ENCODE peak calls at places on chromosomes 4 and X, in six cellular contexts. F is HCT116, H is PC-3, B is SK-N-SH, R is neuronal stem cell, G is astrocyte. O is an unnamed sample. For H3K9me3, the result is how much of the 10 kb centered on the place peaks cover.

GRCh38 chr4:24651266-24651665 is 66.9 kb upstream of the DHX15 start:
- DNase-seq in F (no peak), H (no peak), B (no peak), R (no peak), G (peak), O (no peak)

GRCh38 chr4:55468724-55469123 is 73.0 kb downstream of the TMEM165 start:
- DNase-seq in F (peak), H (peak), B (no peak), R (no peak), G (peak), O (no peak)

GRCh38 chr4:5789141-5789540 is 78.1 kb downstream of the EVC start:
- DNase-seq in F (no peak), H (no peak), B (no peak), R (no peak), G (no peak), O (no peak)

GRCh38 chr4:173827707-173828106 is 297.7 kb upstream of the HAND2 start:
- DNase-seq in F (peak), H (no peak), B (no peak), R (no peak), G (no peak), O (no peak)

GRCh38 chr4:148056879-148057278 is 325.0 kb downstream of the ARHGAP10 start:
- DNase-seq in F (peak), H (peak), B (no peak), R (no peak), G (peak), O (peak)

GRCh38 chr4:185016101-185016940 is 2.0 kb upstream of the HELT start:
- DNase-seq in F (no peak), H (no peak), B (no peak), R (no peak), G (no peak), O (no peak)

GRCh38 chrX:24282381-24283121 is 31.3 kb downstream of the SUPT20HL2 start:
- DNase-seq in F (no peak), H (no peak), B (no peak), R (no peak), G (no peak), O (no peak)

GRCh38 chrX:70026851-70027200 is 22.9 kb downstream of the AWAT2 start:
- DNase-seq in F (no peak), H (no peak), B (no peak), R (no peak), G (no peak), O (no peak)

GRCh38 chr4:2333916-2334644 is 72.2 kb upstream of the MXD4 start:
- DNase-seq in F (no peak), H (no peak), B (peak), R (no peak), G (no peak), O (peak)

GRCh38 chr4:151604238-151604637 is 156.6 kb downstream of the GATB start:
- DNase-seq in F (no peak), H (peak), B (peak), R (no peak), G (no peak), O (no peak)

GRCh38 chrX:96424007-96424406 is 260.6 kb upstream of the DIAPH2 start:
- DNase-seq in F (no peak), H (peak), B (no peak), R (no peak), G (no peak), O (no peak)

GRCh38 chrX:2848806-2849420 is 20.2 kb downstream of the GYG2 start:
- DNase-seq in F (no peak), H (peak), B (no peak), R (no peak), G (peak), O (peak)

GRCh38 chr4:5874811-5875465 is 17.9 kb downstream of the CRMP1 start:
- DNase-seq in F (no peak), H (peak), B (no peak), R (no peak), G (peak), O (no peak)

GRCh38 chr4:187547281-187547680 is 448.3 kb upstream of the ZFP42 start:
- DNase-seq in F (no peak), H (no peak), B (no peak), R (no peak), G (no peak), O (no peak)

GRCh38 chr4:41219421-41219950 is 5.1 kb upstream of the APBB2 start:
- DNase-seq in F (no peak), H (no peak), B (no peak), R (no peak), G (no peak), O (no peak)

GRCh38 chr4:24032371-24032989 is 142.6 kb upstream of the PPARGC1A start:
- DNase-seq in F (no peak), H (no peak), B (peak), R (no peak), G (no peak), O (no peak)

GRCh38 chr4:188714488-188714887 is 575.2 kb downstream of the TRIML1 start:
- DNase-seq in F (no peak), H (no peak), B (no peak), R (no peak), G (no peak), O (no peak)

GRCh38 chrX:70422886-70423336 is at the start of gene GDPD2:
- DNase-seq in F (no peak), H (peak), B (peak), R (peak), G (peak), O (no peak)

GRCh38 chr4:138216272-138216867 is 25.8 kb downstream of the SLC7A11 start:
- DNase-seq in F (no peak), H (no peak), B (no peak), R (no peak), G (no peak), O (no peak)

GRCh38 chr4:56727150-56727549 is 46.1 kb upstream of the HOPX start:
- DNase-seq in F (no peak), H (peak), B (no peak), R (no peak), G (no peak), O (peak)

GRCh38 chr4:140756292-140757219 is at the start of gene TBC1D9:
- DNase-seq in F (peak), H (peak), B (peak), R (peak), G (peak), O (peak)

GRCh38 chr4:10175626-10176025 is 59.0 kb upstream of the WDR1 start:
- DNase-seq in F (no peak), H (no peak), B (no peak), R (no peak), G (no peak), O (no peak)

GRCh38 chrX:57915680-57916079 is 5.4 kb upstream of the ZXDA start:
- DNase-seq in F (no peak), H (no peak), B (no peak), R (no peak), G (no peak), O (no peak)

GRCh38 chrX:57918750-57919436 is 8.6 kb upstream of the ZXDA start:
- DNase-seq in F (peak), H (peak), B (peak), R (no peak), G (no peak), O (no peak)
- H3K9me3 ChIP-seq in F (under half), H (under half), B (under half), R (under half), G (under half), O (under half)

DNA sequence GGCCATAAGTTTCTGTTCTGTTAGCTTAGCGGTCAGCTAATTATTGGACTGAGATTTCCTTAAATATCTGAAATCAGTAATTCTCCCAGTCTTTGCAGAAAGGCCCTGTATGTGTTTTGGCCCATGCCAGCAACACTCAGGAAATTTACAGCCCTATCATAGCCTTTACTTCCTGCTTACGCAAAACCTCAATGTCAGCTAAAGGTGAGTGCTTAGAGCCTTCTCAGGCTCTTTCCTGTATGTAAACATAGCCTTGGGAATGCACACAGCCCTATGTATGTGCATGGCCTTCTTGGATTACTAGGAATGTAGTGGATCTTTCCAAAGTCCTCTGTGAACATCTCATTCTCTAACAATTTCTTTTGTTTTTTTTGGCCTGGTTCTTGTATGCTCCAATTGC is 200.0 kb downstream of the PPP1R2C start:
- DNase-seq in F (no peak), H (no peak), B (no peak), R (no peak), G (no peak), O (no peak)
- H3K4me2 ChIP-seq in F (no peak), H (no peak), B (no peak), R (no peak), G (no peak), O (no peak)

GRCh38 chrX:155886409-155886808 is 5.3 kb downstream of the VAMP7 start:
- DNase-seq in F (no peak), H (no peak), B (no peak), R (no peak), G (no peak), O (no peak)

GRCh38 chrX:155876704-155877103 is 4.4 kb upstream of the VAMP7 start:
- DNase-seq in F (no peak), H (no peak), B (no peak), R (no peak), G (no peak), O (no peak)

GRCh38 chrX:155881158-155881993 is at the start of gene VAMP7:
- DNase-seq in F (peak), H (peak), B (peak), R (peak), G (peak), O (peak)

GRCh38 chrX:155877288-155877687 is 3.9 kb upstream of the VAMP7 start:
- DNase-seq in F (no peak), H (no peak), B (no peak), R (no peak), G (no peak), O (no peak)

GRCh38 chrX:155880586-155881157 is 473 bp upstream of the VAMP7 start:
- DNase-seq in F (no peak), H (no peak), B (peak), R (no peak), G (no peak), O (no peak)
- H3K27ac ChIP-seq in F (no peak), H (no peak), B (peak), R (no peak), G (peak), O (peak)

GRCh38 chrX:57451426-57452020 is 140.3 kb upstream of the ZXDB start:
- DNase-seq in F (no peak), H (no peak), B (no peak), R (no peak), G (no peak), O (no peak)
- H3K9me3 ChIP-seq in F (under half), H (under half), B (under half), R (under half), G (under half), O (under half)

DNA sequence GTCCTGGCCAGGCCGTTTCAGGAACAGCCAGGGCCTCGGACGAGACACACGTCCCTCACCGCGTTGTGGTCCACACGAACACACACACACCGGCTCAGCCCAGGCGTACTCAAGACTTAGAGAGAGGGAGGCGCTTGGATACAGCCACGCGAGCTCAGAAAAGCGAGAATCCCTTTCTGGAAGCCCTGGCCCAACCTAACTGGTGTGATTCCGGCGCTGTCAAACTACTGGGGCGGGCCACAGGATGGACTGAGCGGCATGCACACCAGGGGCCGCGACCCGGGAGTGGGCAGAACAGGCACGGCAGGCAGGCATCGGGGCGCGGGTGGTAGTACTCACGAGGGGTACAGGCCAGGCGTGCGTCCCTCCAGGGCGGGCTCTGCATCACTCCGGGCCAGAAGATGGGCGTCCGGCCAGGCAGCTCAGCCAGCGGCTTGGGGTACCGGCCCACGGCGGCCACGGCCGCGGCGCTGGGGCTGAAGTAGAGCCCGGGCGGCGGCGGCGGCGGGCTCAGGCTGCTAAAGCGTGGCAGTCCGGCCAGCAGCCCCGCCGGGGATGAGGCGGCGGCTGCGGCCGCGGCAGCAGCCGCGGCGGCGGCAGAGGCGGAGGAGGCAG is 1.8 kb downstream of the NKX6-1 start:
- DNase-seq in F (no peak), H (no peak), B (peak), R (no peak), G (peak), O (peak)
- H3K4me2 ChIP-seq in F (peak), H (peak), B (peak), R (peak), G (peak), O (peak)

O was measured in osteoblast.